ENCODE peak calls at places on chromosomes 13 and 19, in four cellular contexts. P is IMR-90, Q is H9, R is neuronal stem cell. O is an unnamed sample.

GRCh38 chr19:51593969-51594773 is 23.1 kb downstream of the ZNF175 start:
- DNase-seq in P (peak; percentile 97), Q (peak; percentile 93), R (peak; percentile 95), O (peak; percentile 99)

GRCh38 chr19:39423258-39424086 is 11.0 kb downstream of the PLEKHG2 start:
- DNase-seq in P (no peak), Q (no peak), R (no peak), O (no peak)

GRCh38 chr13:70841240-70842061 is 733.2 kb upstream of the KLHL1 start:
- DNase-seq in P (no peak), Q (no peak), R (no peak), O (no peak)

GRCh38 chr19:29965529-29965928 is 23.5 kb downstream of the URI1 start:
- DNase-seq in P (peak; percentile 88), Q (no peak), R (no peak), O (no peak)

GRCh38 chr19:31432411-31432810 is 83.2 kb upstream of the TSHZ3 start:
- DNase-seq in P (no peak), Q (no peak), R (no peak), O (no peak)

GRCh38 chr19:17811681-17812080 is 9.6 kb downstream of the INSL3 start:
- DNase-seq in P (no peak), Q (no peak), R (no peak), O (no peak)

GRCh38 chr19:38634757-38635482 is 12.5 kb upstream of the ACTN4 start:
- DNase-seq in P (peak; percentile 54), Q (peak; percentile 81), R (peak; percentile 69), O (peak; percentile 87)

GRCh38 chr13:104111031-104111430 is 1044.8 kb upstream of the SLC10A2 start:
- DNase-seq in P (peak; percentile 3), Q (no peak), R (no peak), O (no peak)

GRCh38 chr13:37984357-37984756 is 114.8 kb upstream of the TRPC4 start:
- DNase-seq in P (no peak), Q (peak; percentile 50), R (no peak), O (no peak)

GRCh38 chr19:11555246-11555645 is 3.8 kb downstream of the ELOF1 start:
- DNase-seq in P (no peak), Q (no peak), R (no peak), O (no peak)

GRCh38 chr13:23570099-23570926 is at the start of gene TNFRSF19:
- DNase-seq in P (peak; percentile 91), Q (no peak), R (no peak), O (no peak)

GRCh38 chr19:29630661-29631060 is 24.6 kb downstream of the POP4 start:
- DNase-seq in P (no peak), Q (no peak), R (no peak), O (peak; percentile 97)

GRCh38 chr13:41782086-41782485 is 178.8 kb downstream of the VWA8 start:
- DNase-seq in P (no peak), Q (no peak), R (peak; percentile 14), O (peak; percentile 36)

GRCh38 chr13:19567820-19568534 is 6.6 kb upstream of the TPTE2 start:
- DNase-seq in P (no peak), Q (no peak), R (no peak), O (no peak)

GRCh38 chr19:18157465-18158063 is 4.6 kb downstream of the PIK3R2 start:
- DNase-seq in P (no peak), Q (peak; percentile 76), R (no peak), O (no peak)

GRCh38 chr19:44021221-44021620 is 4.0 kb upstream of the ZNF222 start:
- DNase-seq in P (no peak), Q (no peak), R (no peak), O (no peak)

GRCh38 chr19:51086153-51086850 is 3.6 kb upstream of the KLK14 start:
- DNase-seq in P (no peak), Q (no peak), R (no peak), O (no peak)

GRCh38 chr13:52600666-52601065 is 41.6 kb upstream of the HNRNPA1L2 start:
- DNase-seq in P (no peak), Q (no peak), R (no peak), O (peak; percentile 20)

GRCh38 chr13:51825681-51826254 is 19.2 kb downstream of the TMEM272 start:
- DNase-seq in P (no peak), Q (no peak), R (no peak), O (no peak)

DNA sequence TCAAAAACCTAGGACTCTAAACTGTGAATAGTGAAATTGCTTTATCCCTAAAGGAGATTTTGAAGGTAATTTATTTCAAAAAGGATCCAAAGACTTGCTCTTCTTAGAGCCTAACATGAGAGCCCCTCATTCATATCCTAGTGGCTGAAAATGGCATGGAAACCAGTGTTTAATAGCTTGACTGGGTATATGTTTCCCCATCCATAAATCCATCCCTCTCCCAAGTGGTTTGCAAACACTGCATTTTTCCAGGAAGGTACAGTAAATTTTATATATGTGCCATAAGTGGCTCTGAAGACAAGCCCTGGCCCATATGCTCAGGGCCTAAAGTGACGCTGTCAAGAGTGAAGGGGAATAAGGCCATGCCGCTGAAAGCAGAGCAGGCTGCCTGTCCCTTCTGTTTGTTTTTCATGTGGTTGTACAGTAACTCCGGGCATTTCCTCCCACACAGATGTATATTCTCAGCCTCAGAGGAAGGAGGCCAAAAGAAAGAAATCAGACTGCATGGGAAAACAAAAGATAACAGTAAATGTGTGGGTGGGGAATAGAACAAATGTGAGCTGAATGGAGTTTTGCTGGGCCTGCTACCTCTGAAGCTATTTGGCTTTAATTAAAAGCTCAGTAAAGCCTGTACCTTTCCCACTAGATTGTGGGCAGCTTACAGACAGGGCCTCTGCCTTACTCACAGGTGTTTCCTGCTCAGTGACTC is 181.9 kb downstream of the PCDH9 start:
- DNase-seq in P (peak; percentile 93), Q (no peak), R (no peak), O (no peak)
- H2BK5ac ChIP-seq in P (peak overlapping the region; percentile 79), Q (no peak overlapping the region), R (no peak overlapping the region), O (no peak overlapping the region)

GRCh38 chr13:98575876-98576214 is 1.1 kb downstream of the STK24 start:
- DNase-seq in P (no peak), Q (no peak), R (no peak), O (no peak)

GRCh38 chr13:98575009-98575866 is 1.7 kb downstream of the STK24 start:
- DNase-seq in P (no peak), Q (no peak), R (no peak), O (no peak)

GRCh38 chr13:98577823-98578285 is 947 bp upstream of the STK24 start:
- DNase-seq in P (no peak), Q (no peak), R (peak; percentile 18), O (no peak)

GRCh38 chr13:98576215-98576945 is 527 bp downstream of the STK24 start:
- DNase-seq in P (no peak), Q (no peak), R (peak; percentile 29), O (no peak)

GRCh38 chr13:98576963-98577822 is at the start of gene STK24:
- DNase-seq in P (peak; percentile 74), Q (peak; percentile 54), R (peak; percentile 69), O (peak; percentile 27)
- H3K14ac ChIP-seq in P (peak within 1 kb of the TSS; percentile 100), Q (peak within 1 kb of the TSS; percentile 82), R (no peak within 1 kb of the TSS), O (peak within 1 kb of the TSS; percentile 98)

DNA sequence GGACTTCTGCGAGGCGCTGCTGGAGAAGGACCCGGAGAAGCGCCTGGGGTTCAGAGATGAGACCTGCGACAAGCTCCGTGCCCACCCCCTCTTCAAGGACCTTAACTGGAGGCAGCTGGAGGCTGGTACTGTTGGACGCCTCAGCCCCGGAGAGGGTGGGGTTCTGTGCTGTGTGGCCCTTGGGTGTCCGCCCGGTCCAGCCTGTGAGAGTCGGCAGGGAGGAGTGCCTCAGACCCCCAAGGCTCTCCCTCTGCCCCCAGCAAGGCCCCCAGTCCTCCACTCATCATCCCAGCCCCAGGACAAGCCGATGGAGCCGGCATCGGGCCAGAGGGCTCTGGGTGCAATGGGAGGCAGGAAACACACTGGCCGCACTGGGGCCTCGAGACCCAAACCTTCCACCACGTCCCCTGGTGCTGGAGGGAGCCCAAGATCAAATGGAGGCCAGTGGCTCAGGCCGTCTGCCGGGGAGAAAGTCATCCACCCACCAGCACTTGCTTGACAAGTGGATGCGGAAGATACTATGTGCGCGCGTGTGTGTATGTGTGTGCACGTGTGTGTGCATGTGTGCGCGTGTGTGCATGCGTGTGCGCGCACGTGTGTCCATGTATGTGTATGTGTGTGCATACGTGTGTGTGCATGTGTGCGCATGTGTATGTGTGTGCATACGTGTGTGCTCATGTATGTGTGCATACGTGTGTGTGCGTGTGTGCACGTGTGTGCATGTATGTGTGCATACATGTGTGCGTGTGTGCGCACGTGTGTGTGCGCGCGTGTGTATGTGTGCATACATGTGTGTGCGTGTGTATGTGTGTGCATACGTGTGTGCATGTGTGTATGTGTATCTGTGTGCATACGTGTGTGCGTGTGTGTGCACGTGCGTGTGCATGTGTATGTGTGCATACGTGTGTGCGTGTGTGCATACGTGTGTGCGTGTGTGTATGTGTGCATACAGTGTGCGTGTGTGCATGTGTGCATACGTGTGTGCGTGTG is 25.8 kb upstream of the TMEM255B start:
- DNase-seq in P (no peak), Q (no peak), R (no peak), O (no peak)
- H2BK5ac ChIP-seq in P (no peak overlapping the region), Q (no peak overlapping the region), R (peak overlapping the region; percentile 87), O (no peak overlapping the region)

DNA sequence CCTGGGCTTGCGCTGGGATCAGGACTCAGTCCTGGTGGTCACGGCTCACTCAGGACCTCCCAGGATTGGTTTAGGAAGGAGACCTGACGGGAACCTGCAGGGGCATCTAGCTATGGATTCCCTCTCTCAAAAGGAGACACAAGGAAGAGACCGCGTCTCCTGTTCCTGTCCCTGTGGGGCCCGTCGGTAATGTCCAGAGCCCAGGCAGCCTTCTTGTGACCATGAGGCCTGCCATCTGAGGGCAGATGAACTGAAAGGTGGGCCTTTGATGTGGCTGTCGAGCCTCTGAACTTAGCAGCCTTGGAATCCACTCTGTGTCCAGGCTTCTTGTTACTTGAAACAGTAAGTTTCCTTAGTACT is 31.5 kb upstream of the MIER2 start:
- DNase-seq in P (no peak), Q (no peak), R (no peak), O (no peak)
- H3K14ac ChIP-seq in P (no peak overlapping the region), Q (no peak overlapping the region), R (peak overlapping the region; percentile 21), O (no peak overlapping the region)

GRCh38 chr13:98157188-98157587 is 14.3 kb downstream of the FARP1 start:
- DNase-seq in P (peak; percentile 40), Q (no peak), R (no peak), O (no peak)

GRCh38 chr13:98157609-98158008 is 14.7 kb downstream of the FARP1 start:
- DNase-seq in P (no peak), Q (no peak), R (no peak), O (no peak)

GRCh38 chr13:98158172-98158907 is 15.4 kb downstream of the FARP1 start:
- DNase-seq in P (no peak), Q (no peak), R (no peak), O (peak; percentile 59)

GRCh38 chr13:98162935-98163334 is 14.1 kb downstream of the RNF113B start:
- DNase-seq in P (no peak), Q (no peak), R (no peak), O (no peak)
- H2BK5ac ChIP-seq in P (no peak overlapping the region), Q (no peak overlapping the region), R (no peak overlapping the region), O (no peak overlapping the region)

DNA sequence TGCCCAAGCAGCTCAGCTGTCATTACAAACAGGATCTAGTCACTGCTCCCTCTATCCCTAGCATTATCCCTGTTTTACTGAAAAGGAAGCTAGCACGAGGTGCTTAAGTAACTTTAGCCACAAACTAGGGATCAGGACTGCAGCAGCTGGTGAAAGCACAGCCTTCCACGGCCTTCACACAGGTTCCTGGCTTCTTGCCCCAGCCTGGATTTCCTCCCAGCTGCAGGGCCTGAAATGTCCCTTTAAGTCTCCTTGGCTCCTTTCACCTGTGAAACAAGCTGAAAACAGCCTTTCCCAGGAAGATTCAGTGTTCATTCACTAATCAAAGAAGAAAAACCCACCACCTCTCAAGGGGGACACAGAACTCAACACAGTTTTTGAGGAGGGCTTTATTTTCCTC is 754.5 kb downstream of the DIAPH3 start:
- DNase-seq in P (peak; percentile 58), Q (peak; percentile 49), R (no peak), O (no peak)
- H3K14ac ChIP-seq in P (no peak overlapping the region), Q (peak overlapping the region; percentile 33), R (no peak overlapping the region), O (no peak overlapping the region)

O was measured in trophoblast cell.